ENCODE peak calls at places on chromosomes 3 and 15, in seven cellular contexts. One of them, this sample, is unnamed.
A peak's percentile ranks its signal among the peaks of the same experiment; 100 is the strongest.

GRCh38 chr3:124248471-124249028 is 256.6 kb upstream of the ROPN1 start:
- DNase-seq in fibroblast of pulmonary artery: peak; percentile 91
- DNase-seq in OCI-M1: peak; percentile 2
- DNase-seq in stimulated activated CD8-positive, alpha-beta memory T cell treated with anti-CD3 and anti-CD28 coated beads, Interleukin-7, amount 100 ng/mL, for 48 hours: no peak
- DNase-seq in GM12865: no peak
- DNase-seq in NCI-H1694: no peak
- DNase-seq in T-cell: no peak
- DNase-seq in this sample: no peak

GRCh38 chr3:170196833-170197232 is 15.3 kb upstream of the PHC3 start:
- DNase-seq in stimulated activated CD8-positive, alpha-beta memory T cell treated with anti-CD3 and anti-CD28 coated beads, Interleukin-7, amount 100 ng/mL, for 48 hours: no peak
- DNase-seq in fibroblast of pulmonary artery: no peak
- DNase-seq in T-cell: no peak
- DNase-seq in GM12865: no peak
- DNase-seq in NCI-H1694: no peak
- DNase-seq in OCI-M1: no peak
- DNase-seq in this sample: no peak

GRCh38 chr15:91975241-91975978 is 121.9 kb downstream of the SLCO3A1 start:
- DNase-seq in stimulated activated CD8-positive, alpha-beta memory T cell treated with anti-CD3 and anti-CD28 coated beads, Interleukin-7, amount 100 ng/mL, for 48 hours: no peak
- DNase-seq in GM12865: no peak
- DNase-seq in fibroblast of pulmonary artery: no peak
- DNase-seq in NCI-H1694: no peak
- DNase-seq in T-cell: no peak
- DNase-seq in OCI-M1: no peak
- DNase-seq in this sample: no peak

GRCh38 chr15:58521293-58521991 is 89.7 kb downstream of the LIPC start:
- DNase-seq in OCI-M1: peak; percentile 96
- DNase-seq in fibroblast of pulmonary artery: peak; percentile 90
- DNase-seq in NCI-H1694: no peak
- DNase-seq in T-cell: no peak
- DNase-seq in stimulated activated CD8-positive, alpha-beta memory T cell treated with anti-CD3 and anti-CD28 coated beads, Interleukin-7, amount 100 ng/mL, for 48 hours: no peak
- DNase-seq in GM12865: peak; percentile 40
- DNase-seq in this sample: no peak

GRCh38 chr3:71063768-71064287 is 519.7 kb downstream of the FOXP1 start:
- DNase-seq in stimulated activated CD8-positive, alpha-beta memory T cell treated with anti-CD3 and anti-CD28 coated beads, Interleukin-7, amount 100 ng/mL, for 48 hours: peak; percentile 33
- DNase-seq in fibroblast of pulmonary artery: peak; percentile 57
- DNase-seq in NCI-H1694: no peak
- DNase-seq in GM12865: no peak
- DNase-seq in T-cell: peak; percentile 37
- DNase-seq in OCI-M1: peak; percentile 45
- DNase-seq in this sample: peak; percentile 71

GRCh38 chr3:115148142-115148790 is 1.2 kb upstream of the ZBTB20 start:
- DNase-seq in fibroblast of pulmonary artery: peak; percentile 22
- DNase-seq in NCI-H1694: no peak
- DNase-seq in GM12865: no peak
- DNase-seq in stimulated activated CD8-positive, alpha-beta memory T cell treated with anti-CD3 and anti-CD28 coated beads, Interleukin-7, amount 100 ng/mL, for 48 hours: no peak
- DNase-seq in OCI-M1: no peak
- DNase-seq in T-cell: no peak
- DNase-seq in this sample: peak; percentile 61

GRCh38 chr15:94029495-94029894 is 201.9 kb upstream of the MCTP2 start:
- DNase-seq in GM12865: no peak
- DNase-seq in NCI-H1694: no peak
- DNase-seq in OCI-M1: no peak
- DNase-seq in fibroblast of pulmonary artery: no peak
- DNase-seq in T-cell: no peak
- DNase-seq in stimulated activated CD8-positive, alpha-beta memory T cell treated with anti-CD3 and anti-CD28 coated beads, Interleukin-7, amount 100 ng/mL, for 48 hours: no peak
- DNase-seq in this sample: no peak

GRCh38 chr3:64518950-64519349 is 168.8 kb downstream of the ADAMTS9 start:
- DNase-seq in T-cell: no peak
- DNase-seq in NCI-H1694: no peak
- DNase-seq in GM12865: no peak
- DNase-seq in stimulated activated CD8-positive, alpha-beta memory T cell treated with anti-CD3 and anti-CD28 coated beads, Interleukin-7, amount 100 ng/mL, for 48 hours: no peak
- DNase-seq in OCI-M1: no peak
- DNase-seq in fibroblast of pulmonary artery: peak; percentile 42
- DNase-seq in this sample: no peak

GRCh38 chr3:66380200-66380932 is 120.5 kb downstream of the LRIG1 start:
- DNase-seq in stimulated activated CD8-positive, alpha-beta memory T cell treated with anti-CD3 and anti-CD28 coated beads, Interleukin-7, amount 100 ng/mL, for 48 hours: no peak
- DNase-seq in NCI-H1694: no peak
- DNase-seq in T-cell: no peak
- DNase-seq in OCI-M1: no peak
- DNase-seq in GM12865: no peak
- DNase-seq in fibroblast of pulmonary artery: no peak
- DNase-seq in this sample: no peak

GRCh38 chr3:14902719-14903118 is 44.7 kb upstream of the NR2C2 start:
- DNase-seq in fibroblast of pulmonary artery: no peak
- DNase-seq in OCI-M1: no peak
- DNase-seq in T-cell: no peak
- DNase-seq in GM12865: no peak
- DNase-seq in NCI-H1694: no peak
- DNase-seq in stimulated activated CD8-positive, alpha-beta memory T cell treated with anti-CD3 and anti-CD28 coated beads, Interleukin-7, amount 100 ng/mL, for 48 hours: no peak
- DNase-seq in this sample: no peak

GRCh38 chr15:44157679-44158078 is 37.4 kb downstream of the FRMD5 start:
- DNase-seq in stimulated activated CD8-positive, alpha-beta memory T cell treated with anti-CD3 and anti-CD28 coated beads, Interleukin-7, amount 100 ng/mL, for 48 hours: no peak
- DNase-seq in T-cell: no peak
- DNase-seq in GM12865: no peak
- DNase-seq in NCI-H1694: no peak
- DNase-seq in OCI-M1: no peak
- DNase-seq in fibroblast of pulmonary artery: peak; percentile 90
- DNase-seq in this sample: no peak

GRCh38 chr3:175692256-175692655 is 833.1 kb downstream of the NAALADL2 start:
- DNase-seq in OCI-M1: no peak
- DNase-seq in stimulated activated CD8-positive, alpha-beta memory T cell treated with anti-CD3 and anti-CD28 coated beads, Interleukin-7, amount 100 ng/mL, for 48 hours: no peak
- DNase-seq in NCI-H1694: no peak
- DNase-seq in GM12865: no peak
- DNase-seq in T-cell: no peak
- DNase-seq in fibroblast of pulmonary artery: peak; percentile 29
- DNase-seq in this sample: no peak

GRCh38 chr15:34049096-34049495 is 10.1 kb upstream of the AVEN start:
- DNase-seq in stimulated activated CD8-positive, alpha-beta memory T cell treated with anti-CD3 and anti-CD28 coated beads, Interleukin-7, amount 100 ng/mL, for 48 hours: no peak
- DNase-seq in OCI-M1: no peak
- DNase-seq in NCI-H1694: no peak
- DNase-seq in fibroblast of pulmonary artery: peak; percentile 92
- DNase-seq in GM12865: no peak
- DNase-seq in T-cell: no peak
- DNase-seq in this sample: no peak

GRCh38 chr3:82163907-82164520 is 402.6 kb upstream of the GBE1 start:
- DNase-seq in OCI-M1: peak; percentile 54
- DNase-seq in GM12865: peak; percentile 17
- DNase-seq in stimulated activated CD8-positive, alpha-beta memory T cell treated with anti-CD3 and anti-CD28 coated beads, Interleukin-7, amount 100 ng/mL, for 48 hours: no peak
- DNase-seq in NCI-H1694: no peak
- DNase-seq in fibroblast of pulmonary artery: peak; percentile 38
- DNase-seq in T-cell: no peak
- DNase-seq in this sample: peak; percentile 75

GRCh38 chr3:65436580-65436979 is 602.1 kb downstream of the MAGI1 start:
- DNase-seq in GM12865: peak; percentile 14
- DNase-seq in stimulated activated CD8-positive, alpha-beta memory T cell treated with anti-CD3 and anti-CD28 coated beads, Interleukin-7, amount 100 ng/mL, for 48 hours: no peak
- DNase-seq in OCI-M1: peak; percentile 25
- DNase-seq in fibroblast of pulmonary artery: peak; percentile 20
- DNase-seq in T-cell: no peak
- DNase-seq in NCI-H1694: no peak
- DNase-seq in this sample: peak; percentile 42

GRCh38 chr15:80442728-80443403 is 38.7 kb downstream of the ARNT2 start:
- DNase-seq in stimulated activated CD8-positive, alpha-beta memory T cell treated with anti-CD3 and anti-CD28 coated beads, Interleukin-7, amount 100 ng/mL, for 48 hours: no peak
- DNase-seq in OCI-M1: no peak
- DNase-seq in T-cell: no peak
- DNase-seq in fibroblast of pulmonary artery: no peak
- DNase-seq in GM12865: no peak
- DNase-seq in NCI-H1694: no peak
- DNase-seq in this sample: no peak

GRCh38 chr3:125120370-125121122 is 64.7 kb upstream of the HEG1 start:
- DNase-seq in GM12865: no peak
- DNase-seq in NCI-H1694: peak; percentile 39
- DNase-seq in fibroblast of pulmonary artery: peak; percentile 32
- DNase-seq in OCI-M1: no peak
- DNase-seq in T-cell: no peak
- DNase-seq in stimulated activated CD8-positive, alpha-beta memory T cell treated with anti-CD3 and anti-CD28 coated beads, Interleukin-7, amount 100 ng/mL, for 48 hours: no peak
- DNase-seq in this sample: peak; percentile 78

GRCh38 chr3:129476586-129476985 is 36.6 kb downstream of the IFT122 start:
- DNase-seq in NCI-H1694: no peak
- DNase-seq in stimulated activated CD8-positive, alpha-beta memory T cell treated with anti-CD3 and anti-CD28 coated beads, Interleukin-7, amount 100 ng/mL, for 48 hours: no peak
- DNase-seq in fibroblast of pulmonary artery: no peak
- DNase-seq in GM12865: no peak
- DNase-seq in T-cell: no peak
- DNase-seq in OCI-M1: no peak
- DNase-seq in this sample: no peak

GRCh38 chr3:153210660-153211059 is 48.6 kb downstream of the RAP2B start:
- DNase-seq in stimulated activated CD8-positive, alpha-beta memory T cell treated with anti-CD3 and anti-CD28 coated beads, Interleukin-7, amount 100 ng/mL, for 48 hours: no peak
- DNase-seq in T-cell: no peak
- DNase-seq in OCI-M1: no peak
- DNase-seq in NCI-H1694: no peak
- DNase-seq in GM12865: no peak
- DNase-seq in fibroblast of pulmonary artery: no peak
- DNase-seq in this sample: no peak

GRCh38 chr3:48275292-48276027 is 34.6 kb downstream of the ZNF589 start:
- DNase-seq in NCI-H1694: no peak
- DNase-seq in stimulated activated CD8-positive, alpha-beta memory T cell treated with anti-CD3 and anti-CD28 coated beads, Interleukin-7, amount 100 ng/mL, for 48 hours: no peak
- DNase-seq in OCI-M1: no peak
- DNase-seq in GM12865: no peak
- DNase-seq in T-cell: no peak
- DNase-seq in fibroblast of pulmonary artery: no peak
- DNase-seq in this sample: no peak

GRCh38 chr3:46276497-46277099 is 34.3 kb downstream of the CCR3 start:
- DNase-seq in fibroblast of pulmonary artery: peak; percentile 2
- DNase-seq in NCI-H1694: no peak
- DNase-seq in T-cell: peak; percentile 73
- DNase-seq in GM12865: peak; percentile 82
- DNase-seq in stimulated activated CD8-positive, alpha-beta memory T cell treated with anti-CD3 and anti-CD28 coated beads, Interleukin-7, amount 100 ng/mL, for 48 hours: peak; percentile 49
- DNase-seq in OCI-M1: peak; percentile 29
- DNase-seq in this sample: peak; percentile 87

GRCh38 chr3:128572644-128573105 is 77.9 kb downstream of the RPN1 start:
- DNase-seq in OCI-M1: no peak
- DNase-seq in fibroblast of pulmonary artery: no peak
- DNase-seq in GM12865: peak; percentile 38
- DNase-seq in NCI-H1694: peak; percentile 27
- DNase-seq in T-cell: no peak
- DNase-seq in stimulated activated CD8-positive, alpha-beta memory T cell treated with anti-CD3 and anti-CD28 coated beads, Interleukin-7, amount 100 ng/mL, for 48 hours: peak; percentile 11
- DNase-seq in this sample: peak; percentile 47

GRCh38 chr3:195550723-195551122 is 7.6 kb upstream of the PPP1R2 start:
- DNase-seq in GM12865: peak; percentile 18
- DNase-seq in OCI-M1: no peak
- DNase-seq in T-cell: no peak
- DNase-seq in NCI-H1694: no peak
- DNase-seq in stimulated activated CD8-positive, alpha-beta memory T cell treated with anti-CD3 and anti-CD28 coated beads, Interleukin-7, amount 100 ng/mL, for 48 hours: no peak
- DNase-seq in fibroblast of pulmonary artery: no peak
- DNase-seq in this sample: no peak

GRCh38 chr3:154301556-154301955 is 22.7 kb downstream of the DHX36 start:
- DNase-seq in GM12865: no peak
- DNase-seq in stimulated activated CD8-positive, alpha-beta memory T cell treated with anti-CD3 and anti-CD28 coated beads, Interleukin-7, amount 100 ng/mL, for 48 hours: no peak
- DNase-seq in NCI-H1694: no peak
- DNase-seq in T-cell: no peak
- DNase-seq in fibroblast of pulmonary artery: no peak
- DNase-seq in OCI-M1: no peak
- DNase-seq in this sample: no peak

GRCh38 chr15:42716626-42717025 is 20.3 kb downstream of the CDAN1 start:
- DNase-seq in T-cell: no peak
- DNase-seq in OCI-M1: no peak
- DNase-seq in NCI-H1694: no peak
- DNase-seq in fibroblast of pulmonary artery: no peak
- DNase-seq in GM12865: no peak
- DNase-seq in stimulated activated CD8-positive, alpha-beta memory T cell treated with anti-CD3 and anti-CD28 coated beads, Interleukin-7, amount 100 ng/mL, for 48 hours: no peak
- DNase-seq in this sample: no peak

GRCh38 chr15:40969363-40969762 is 16.1 kb downstream of the CHAC1 start:
- DNase-seq in stimulated activated CD8-positive, alpha-beta memory T cell treated with anti-CD3 and anti-CD28 coated beads, Interleukin-7, amount 100 ng/mL, for 48 hours: no peak
- DNase-seq in GM12865: no peak
- DNase-seq in NCI-H1694: no peak
- DNase-seq in fibroblast of pulmonary artery: no peak
- DNase-seq in T-cell: no peak
- DNase-seq in OCI-M1: no peak
- DNase-seq in this sample: no peak

GRCh38 chr3:123104550-123104949 is 37.7 kb downstream of the PDIA5 start:
- DNase-seq in T-cell: no peak
- DNase-seq in OCI-M1: no peak
- DNase-seq in stimulated activated CD8-positive, alpha-beta memory T cell treated with anti-CD3 and anti-CD28 coated beads, Interleukin-7, amount 100 ng/mL, for 48 hours: no peak
- DNase-seq in GM12865: no peak
- DNase-seq in NCI-H1694: no peak
- DNase-seq in fibroblast of pulmonary artery: peak; percentile 76
- DNase-seq in this sample: no peak

GRCh38 chr3:52221563-52222318 is 3.7 kb downstream of the TLR9 start:
- DNase-seq in fibroblast of pulmonary artery: no peak
- DNase-seq in NCI-H1694: no peak
- DNase-seq in GM12865: no peak
- DNase-seq in OCI-M1: no peak
- DNase-seq in stimulated activated CD8-positive, alpha-beta memory T cell treated with anti-CD3 and anti-CD28 coated beads, Interleukin-7, amount 100 ng/mL, for 48 hours: no peak
- DNase-seq in T-cell: peak; percentile 67
- DNase-seq in this sample: no peak

GRCh38 chr15:64476550-64476949 is 16.2 kb downstream of the ZNF609 start:
- DNase-seq in stimulated activated CD8-positive, alpha-beta memory T cell treated with anti-CD3 and anti-CD28 coated beads, Interleukin-7, amount 100 ng/mL, for 48 hours: no peak
- DNase-seq in GM12865: no peak
- DNase-seq in T-cell: no peak
- DNase-seq in NCI-H1694: no peak
- DNase-seq in fibroblast of pulmonary artery: no peak
- DNase-seq in OCI-M1: no peak
- DNase-seq in this sample: no peak

GRCh38 chr3:154795582-154795981 is 284.5 kb upstream of the MME start:
- DNase-seq in NCI-H1694: no peak
- DNase-seq in fibroblast of pulmonary artery: peak; percentile 88
- DNase-seq in OCI-M1: peak; percentile 10
- DNase-seq in T-cell: no peak
- DNase-seq in GM12865: no peak
- DNase-seq in stimulated activated CD8-positive, alpha-beta memory T cell treated with anti-CD3 and anti-CD28 coated beads, Interleukin-7, amount 100 ng/mL, for 48 hours: no peak
- DNase-seq in this sample: no peak

GRCh38 chr3:17300441-17300840 is 415.7 kb downstream of the PLCL2 start:
- DNase-seq in GM12865: no peak
- DNase-seq in T-cell: no peak
- DNase-seq in OCI-M1: no peak
- DNase-seq in fibroblast of pulmonary artery: no peak
- DNase-seq in NCI-H1694: no peak
- DNase-seq in stimulated activated CD8-positive, alpha-beta memory T cell treated with anti-CD3 and anti-CD28 coated beads, Interleukin-7, amount 100 ng/mL, for 48 hours: no peak
- DNase-seq in this sample: no peak

GRCh38 chr3:32102289-32102688 is 4.1 kb upstream of the GPD1L start:
- DNase-seq in fibroblast of pulmonary artery: no peak
- DNase-seq in stimulated activated CD8-positive, alpha-beta memory T cell treated with anti-CD3 and anti-CD28 coated beads, Interleukin-7, amount 100 ng/mL, for 48 hours: no peak
- DNase-seq in GM12865: no peak
- DNase-seq in OCI-M1: no peak
- DNase-seq in NCI-H1694: no peak
- DNase-seq in T-cell: no peak
- DNase-seq in this sample: no peak

GRCh38 chr15:69974321-69974720 is 123.4 kb downstream of the TLE3 start:
- DNase-seq in GM12865: no peak
- DNase-seq in NCI-H1694: peak; percentile 21
- DNase-seq in OCI-M1: no peak
- DNase-seq in stimulated activated CD8-positive, alpha-beta memory T cell treated with anti-CD3 and anti-CD28 coated beads, Interleukin-7, amount 100 ng/mL, for 48 hours: no peak
- DNase-seq in T-cell: no peak
- DNase-seq in fibroblast of pulmonary artery: no peak
- DNase-seq in this sample: no peak

GRCh38 chr3:74443102-74443501 is 171.4 kb downstream of the CNTN3 start:
- DNase-seq in GM12865: no peak
- DNase-seq in stimulated activated CD8-positive, alpha-beta memory T cell treated with anti-CD3 and anti-CD28 coated beads, Interleukin-7, amount 100 ng/mL, for 48 hours: no peak
- DNase-seq in T-cell: no peak
- DNase-seq in NCI-H1694: no peak
- DNase-seq in OCI-M1: no peak
- DNase-seq in fibroblast of pulmonary artery: peak; percentile 53
- DNase-seq in this sample: no peak

GRCh38 chr3:52227766-52228165 is 2.3 kb upstream of the TLR9 start:
- DNase-seq in GM12865: no peak
- DNase-seq in stimulated activated CD8-positive, alpha-beta memory T cell treated with anti-CD3 and anti-CD28 coated beads, Interleukin-7, amount 100 ng/mL, for 48 hours: no peak
- DNase-seq in fibroblast of pulmonary artery: no peak
- DNase-seq in T-cell: no peak
- DNase-seq in NCI-H1694: no peak
- DNase-seq in OCI-M1: no peak
- DNase-seq in this sample: no peak

GRCh38 chr15:25850154-25851111 is 12.7 kb downstream of the ATP10A start:
- DNase-seq in stimulated activated CD8-positive, alpha-beta memory T cell treated with anti-CD3 and anti-CD28 coated beads, Interleukin-7, amount 100 ng/mL, for 48 hours: peak; percentile 52
- DNase-seq in NCI-H1694: no peak
- DNase-seq in T-cell: peak; percentile 53
- DNase-seq in OCI-M1: no peak
- DNase-seq in GM12865: peak; percentile 77
- DNase-seq in fibroblast of pulmonary artery: peak; percentile 58
- DNase-seq in this sample: no peak